ENCODE peak calls at places on chromosome 19, in four cellular contexts. J, V, I and N are unnamed samples.

GRCh38 chr19:11405846-11406643 is 13.1 kb downstream of the RGL3 start:
- DNase-seq in J (peak; percentile 20), V (peak; percentile 6), I (no peak), N (no peak)

GRCh38 chr19:6260912-6261636 is 18.7 kb downstream of the MLLT1 start:
- DNase-seq in J (peak; percentile 84), V (peak; percentile 66), I (no peak), N (peak; percentile 28)

GRCh38 chr19:38650911-38651584 is 3.6 kb downstream of the ACTN4 start:
- DNase-seq in J (no peak), V (no peak), I (no peak), N (no peak)

GRCh38 chr19:40165362-40165937 is 25.8 kb upstream of the MAP3K10 start:
- DNase-seq in J (peak; percentile 72), V (peak; percentile 59), I (no peak), N (peak; percentile 44)

GRCh38 chr19:3096902-3097326 is 2.8 kb downstream of the GNA11 start:
- DNase-seq in J (no peak), V (no peak), I (no peak), N (peak; percentile 41)

GRCh38 chr19:49492573-49493411 is 3.4 kb upstream of the RPS11 start:
- DNase-seq in J (no peak), V (peak; percentile 4), I (no peak), N (peak; percentile 54)

GRCh38 chr19:11264452-11265176 is 2.3 kb upstream of the DOCK6 start:
- DNase-seq in J (no peak), V (peak; percentile 31), I (peak; percentile 8), N (peak; percentile 31)

GRCh38 chr19:14416743-14417214 is 2.4 kb downstream of the DDX39A start:
- DNase-seq in J (no peak), V (peak; percentile 18), I (no peak), N (no peak)

GRCh38 chr19:46963093-46963734 is 56.4 kb upstream of the NPAS1 start:
- DNase-seq in J (no peak), V (no peak), I (no peak), N (no peak)

GRCh38 chr19:46513461-46514236 is 18.0 kb upstream of the PNMA8B start:
- DNase-seq in J (peak; percentile 87), V (peak; percentile 91), I (no peak), N (peak; percentile 44)

GRCh38 chr19:17605761-17606745 is 50.6 kb downstream of the COLGALT1 start:
- DNase-seq in J (peak; percentile 98), V (peak; percentile 95), I (peak; percentile 54), N (peak; percentile 80)

GRCh38 chr19:30848626-30849322 is 476.6 kb downstream of the ZNF536 start:
- DNase-seq in J (no peak), V (no peak), I (no peak), N (no peak)

GRCh38 chr19:33828266-33829075 is 31.8 kb downstream of the KCTD15 start:
- DNase-seq in J (no peak), V (no peak), I (no peak), N (no peak)

GRCh38 chr19:16604615-16605014 is 23.4 kb downstream of the MED26 start:
- DNase-seq in J (no peak), V (no peak), I (no peak), N (no peak)

GRCh38 chr19:45160870-45161714 is at the start of gene NKPD1:
- DNase-seq in J (no peak), V (no peak), I (no peak), N (no peak)

GRCh38 chr19:12994701-12995595 is at the start of gene NFIX:
- DNase-seq in J (peak; percentile 86), V (peak; percentile 83), I (no peak), N (peak; percentile 24)

GRCh38 chr19:46674416-46675178 is 13.6 kb upstream of the DACT3 start:
- DNase-seq in J (peak; percentile 79), V (peak; percentile 67), I (no peak), N (no peak)

GRCh38 chr19:45781282-45782161 is 768 bp downstream of the DMPK start:
- DNase-seq in J (no peak), V (no peak), I (no peak), N (no peak)

GRCh38 chr19:36257512-36257876 is 42.6 kb downstream of the ZNF146 start:
- DNase-seq in J (peak; percentile 85), V (no peak), I (no peak), N (no peak)
- TF ChIP-seq NFIC in J (no peak), V (no peak), I (no peak), N (no peak)

GRCh38 chr19:52948025-52948770 is 14.5 kb downstream of the ZNF816 start:
- DNase-seq in J (no peak), V (no peak), I (no peak), N (no peak)
- H3K27ac ChIP-seq in J (no peak overlapping the region), V (no peak overlapping the region), I (no peak overlapping the region), N (no peak overlapping the region)

GRCh38 chr19:1045247-1045603 is 5.3 kb downstream of the ABCA7 start:
- DNase-seq in J (peak; percentile 72), V (peak; percentile 94), I (no peak), N (peak; percentile 89)
- TF ChIP-seq NFIC in J (no peak), V (no peak), I (no peak), N (no peak)

DNA sequence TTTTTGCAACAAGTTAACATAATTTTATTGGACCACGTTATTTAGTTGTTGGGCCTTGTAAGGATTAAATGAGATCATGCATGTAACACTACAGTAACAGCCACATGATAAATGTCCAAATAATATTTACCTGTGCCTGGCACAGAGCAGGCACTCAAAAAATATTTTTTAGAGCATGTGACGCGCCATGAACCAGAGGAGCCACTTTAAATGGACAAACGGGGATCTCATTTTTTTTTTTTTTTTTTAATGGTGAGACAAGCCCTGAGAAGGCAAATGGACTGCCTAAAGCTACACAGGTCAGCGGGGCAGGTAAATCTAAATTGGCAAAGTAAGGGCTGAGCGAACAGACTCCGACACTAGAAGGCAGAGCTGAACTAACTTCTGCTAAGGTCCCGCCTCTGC is 840 bp upstream of the RPS19 start:
- DNase-seq in J (no peak), V (no peak), I (no peak), N (no peak)
- H3K27ac ChIP-seq in J (no peak overlapping the region), V (peak overlapping the region; percentile 27), I (peak overlapping the region; percentile 98), N (no peak overlapping the region)

GRCh38 chr19:28196961-28197360 is 1016.0 kb downstream of the UQCRFS1 start:
- DNase-seq in J (no peak), V (no peak), I (no peak), N (no peak)
- TF ChIP-seq NFIC in J (no peak), V (no peak), I (no peak), N (no peak)